ENCODE peak calls at places on chromosome 13, in nine cellular contexts. Y is tibial nerve, L is transverse colon, H is ovary, D is SK-N-SH, N is stomach, B is A549, Z is sigmoid colon, T is H1. V is an unnamed sample. For H3K4me1, the result is how much of the 10 kb centered on the place peaks cover.

GRCh38 chr13:52978989-52979388 is 49.6 kb upstream of the OLFM4 start:
- DNase-seq in Y (no peak), L (no peak), H (no peak), D (no peak), N (no peak), B (no peak), Z (no peak), T (no peak), V (no peak)

GRCh38 chr13:101627556-101627943 is 175.1 kb downstream of the ITGBL1 start:
- DNase-seq in Y (no peak), L (no peak), H (no peak), D (no peak), N (no peak), B (peak), Z (no peak), T (no peak), V (no peak)

GRCh38 chr13:86581711-86582110 is 782.5 kb upstream of the SLITRK6 start:
- DNase-seq in Y (no peak), L (no peak), H (no peak), D (no peak), N (no peak), B (no peak), Z (no peak), T (no peak), V (no peak)

GRCh38 chr13:50222569-50223332 is 207.5 kb downstream of the KCNRG start:
- DNase-seq in Y (peak), L (peak), H (no peak), D (no peak), N (peak), B (no peak), Z (peak), T (no peak), V (no peak)

GRCh38 chr13:100176781-100177389 is 88.0 kb downstream of the PCCA start:
- DNase-seq in Y (no peak), L (no peak), H (no peak), D (peak), N (no peak), B (no peak), Z (no peak), T (no peak), V (no peak)

GRCh38 chr13:20080377-20081164 is 80.3 kb downstream of the GJA3 start:
- DNase-seq in Y (no peak), L (no peak), H (no peak), D (no peak), N (no peak), B (no peak), Z (no peak), T (no peak), V (no peak)

GRCh38 chr13:38693168-38693567 is 6.3 kb downstream of the FREM2 start:
- DNase-seq in Y (no peak), L (no peak), H (no peak), D (no peak), N (no peak), B (no peak), Z (no peak), T (no peak), V (no peak)

GRCh38 chr13:98475521-98475920 is 101.4 kb downstream of the STK24 start:
- DNase-seq in Y (no peak), L (no peak), H (no peak), D (peak), N (no peak), B (no peak), Z (no peak), T (no peak), V (peak)

GRCh38 chr13:110330491-110331001 is 23.5 kb downstream of the COL4A2 start:
- DNase-seq in Y (no peak), L (no peak), H (no peak), D (no peak), N (no peak), B (no peak), Z (peak), T (no peak), V (no peak)
- TF ChIP-seq EP300 in Y (no peak), L (no peak), H (no peak), D (no peak), N (no peak), B (no peak), Z (no peak), T (no peak), V (no peak)

GRCh38 chr13:110309159-110309476 is 2.0 kb downstream of the COL4A2 start:
- DNase-seq in Y (no peak), L (no peak), H (no peak), D (no peak), N (no peak), B (no peak), Z (peak), T (no peak), V (no peak)
- H3K4me1 ChIP-seq in Y (under half), L (under half), H (under half), D (under half), N (under half), B (half or more), Z (half or more), T (under half), V (under half)

GRCh38 chr13:79389031-79389430 is 17.0 kb downstream of the RBM26 start:
- DNase-seq in Y (no peak), L (no peak), H (no peak), D (no peak), N (no peak), B (no peak), Z (no peak), T (no peak), V (no peak)
- TF ChIP-seq EP300 in Y (no peak), L (no peak), H (no peak), D (no peak), N (no peak), B (no peak), Z (no peak), T (no peak), V (no peak)

GRCh38 chr13:29924482-29924884 is 74.1 kb upstream of the UBL3 start:
- DNase-seq in Y (no peak), L (no peak), H (no peak), D (no peak), N (no peak), B (peak), Z (no peak), T (no peak), V (no peak)

GRCh38 chr13:29923554-29924481 is 73.4 kb upstream of the UBL3 start:
- DNase-seq in Y (peak), L (peak), H (peak), D (peak), N (peak), B (peak), Z (peak), T (peak), V (peak)

GRCh38 chr13:29924951-29925350 is 74.5 kb upstream of the UBL3 start:
- DNase-seq in Y (no peak), L (no peak), H (no peak), D (no peak), N (no peak), B (no peak), Z (no peak), T (no peak), V (no peak)

GRCh38 chr13:29926077-29926476 is 75.7 kb upstream of the UBL3 start:
- DNase-seq in Y (no peak), L (no peak), H (no peak), D (no peak), N (no peak), B (no peak), Z (no peak), T (no peak), V (no peak)

GRCh38 chr13:29925457-29925856 is 75.0 kb upstream of the UBL3 start:
- DNase-seq in Y (peak), L (peak), H (peak), D (peak), N (peak), B (peak), Z (peak), T (no peak), V (peak)
- H3K4me1 ChIP-seq in Y (under half), L (under half), H (under half), D (under half), N (under half), B (half or more), Z (under half), T (under half), V (half or more)

GRCh38 chr13:114107686-114108081 is 24.7 kb downstream of the RASA3 start:
- DNase-seq in Y (no peak), L (peak), H (no peak), D (peak), N (no peak), B (no peak), Z (peak), T (no peak), V (peak)
- TF ChIP-seq EP300 in Y (no peak), L (no peak), H (no peak), D (no peak), N (no peak), B (no peak), Z (no peak), T (no peak), V (no peak)

DNA sequence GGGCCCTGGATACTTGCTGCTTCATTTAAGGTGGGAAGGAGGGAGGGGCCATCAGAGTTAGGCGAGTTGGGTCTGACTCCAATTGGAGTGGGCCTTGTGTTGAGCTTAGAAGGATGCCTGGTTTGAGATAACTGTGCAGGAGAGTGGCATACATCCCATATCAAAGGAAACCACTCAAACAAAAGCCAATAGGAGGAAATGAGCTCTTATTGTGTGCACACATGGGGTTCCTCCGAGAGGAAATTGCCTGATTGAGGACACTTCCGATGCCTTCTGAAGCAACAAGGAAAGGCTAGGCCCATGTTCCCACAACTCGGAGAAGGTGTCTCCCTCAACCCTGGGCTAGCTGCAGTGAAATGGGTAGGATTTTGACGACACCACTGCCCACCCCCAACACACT is 19.6 kb downstream of the MBNL2 start:
- DNase-seq in Y (no peak), L (no peak), H (no peak), D (no peak), N (no peak), B (no peak), Z (no peak), T (no peak), V (no peak)
- H3K4me1 ChIP-seq in Y (under half), L (under half), H (under half), D (under half), N (half or more), B (half or more), Z (half or more), T (under half), V (half or more)

V was measured in suprapubic skin.